ENCODE peak calls at places on chromosome 7, in seven cellular contexts. I is HCT116, X is SK-N-SH, A is A549, K is HepG2, J is GM12878, P is K562. Q is an unnamed sample. For H3K9me3, the result is how much of the 10 kb centered on the place peaks cover.

GRCh38 chr7:51649-52048 is 140.7 kb upstream of the FAM20C start:
- DNase-seq in I (no peak), X (no peak), A (no peak), K (no peak), J (no peak), P (no peak), Q (no peak)

GRCh38 chr7:97732567-97733275 is 835 bp downstream of the TAC1 start:
- DNase-seq in I (no peak), X (peak), A (no peak), K (no peak), J (no peak), P (no peak), Q (no peak)

GRCh38 chr7:41747951-41748350 is 45.1 kb upstream of the INHBA start:
- DNase-seq in I (no peak), X (no peak), A (no peak), K (no peak), J (no peak), P (no peak), Q (no peak)

GRCh38 chr7:155959894-155960293 is 147.6 kb upstream of the SHH start:
- DNase-seq in I (peak), X (no peak), A (no peak), K (no peak), J (no peak), P (no peak), Q (no peak)

GRCh38 chr7:78151229-78151628 is 352.7 kb downstream of the PHTF2 start:
- DNase-seq in I (no peak), X (no peak), A (no peak), K (no peak), J (no peak), P (no peak), Q (no peak)

GRCh38 chr7:121085922-121086321 is 97.4 kb downstream of the CPED1 start:
- DNase-seq in I (no peak), X (no peak), A (no peak), K (no peak), J (no peak), P (no peak), Q (no peak)

GRCh38 chr7:115676707-115677106 is 353.9 kb downstream of the TFEC start:
- DNase-seq in I (no peak), X (no peak), A (no peak), K (no peak), J (no peak), P (no peak), Q (no peak)

GRCh38 chr7:10973942-10974716 is 457 bp downstream of the PHF14 start:
- DNase-seq in I (no peak), X (peak), A (peak), K (peak), J (no peak), P (peak), Q (no peak)

GRCh38 chr7:70142247-70142932 is 544.1 kb downstream of the AUTS2 start:
- DNase-seq in I (no peak), X (no peak), A (no peak), K (no peak), J (no peak), P (no peak), Q (no peak)

GRCh38 chr7:140304071-140304799 is 94.1 kb downstream of the SLC37A3 start:
- DNase-seq in I (no peak), X (peak), A (peak), K (peak), J (peak), P (no peak), Q (no peak)

GRCh38 chr7:118626739-118627138 is 402.2 kb downstream of the ANKRD7 start:
- DNase-seq in I (no peak), X (no peak), A (no peak), K (no peak), J (no peak), P (no peak), Q (no peak)

GRCh38 chr7:36986429-36987362 is 262.4 kb upstream of the AOAH start:
- DNase-seq in I (peak), X (peak), A (peak), K (peak), J (no peak), P (peak), Q (peak)

GRCh38 chr7:41880107-41880506 is 177.2 kb upstream of the INHBA start:
- DNase-seq in I (no peak), X (no peak), A (no peak), K (no peak), J (no peak), P (no peak), Q (no peak)

GRCh38 chr7:30931927-30932540 is 20.4 kb downstream of the AQP1 start:
- DNase-seq in I (no peak), X (peak), A (no peak), K (no peak), J (no peak), P (no peak), Q (no peak)

GRCh38 chr7:133345690-133346421 is 93.0 kb downstream of the EXOC4 start:
- DNase-seq in I (no peak), X (no peak), A (no peak), K (no peak), J (no peak), P (no peak), Q (no peak)

GRCh38 chr7:27172388-27172774 is 1.7 kb downstream of the HOXA10 start:
- DNase-seq in I (no peak), X (no peak), A (no peak), K (no peak), J (no peak), P (no peak), Q (no peak)

GRCh38 chr7:70193514-70193913 is 595.2 kb downstream of the AUTS2 start:
- DNase-seq in I (no peak), X (peak), A (peak), K (no peak), J (no peak), P (no peak), Q (no peak)

GRCh38 chr7:90824386-90825307 is 228.5 kb downstream of the CDK14 start:
- DNase-seq in I (no peak), X (no peak), A (no peak), K (no peak), J (no peak), P (no peak), Q (no peak)

GRCh38 chr7:73701357-73701995 is 18.0 kb downstream of the STX1A start:
- DNase-seq in I (peak), X (peak), A (peak), K (peak), J (no peak), P (peak), Q (peak)

GRCh38 chr7:88141025-88141424 is 78.8 kb downstream of the SRI start:
- DNase-seq in I (no peak), X (no peak), A (no peak), K (no peak), J (no peak), P (no peak), Q (no peak)

GRCh38 chr7:65840446-65840845 is 32.4 kb upstream of the VKORC1L1 start:
- DNase-seq in I (peak), X (no peak), A (no peak), K (no peak), J (peak), P (no peak), Q (peak)

GRCh38 chr7:1197997-1198632 is 34.6 kb upstream of the UNCX start:
- DNase-seq in I (no peak), X (no peak), A (peak), K (no peak), J (no peak), P (no peak), Q (no peak)

GRCh38 chr7:45342236-45342635 is 184.6 kb downstream of the RAMP3 start:
- DNase-seq in I (no peak), X (no peak), A (peak), K (peak), J (no peak), P (no peak), Q (no peak)

GRCh38 chr7:93117852-93118530 is at the start of gene SAMD9:
- DNase-seq in I (peak), X (peak), A (peak), K (peak), J (peak), P (no peak), Q (peak)

GRCh38 chr7:9250876-9251275 is 817.5 kb downstream of the NXPH1 start:
- DNase-seq in I (no peak), X (no peak), A (no peak), K (no peak), J (no peak), P (no peak), Q (no peak)

GRCh38 chr7:95687759-95688343 is 84.5 kb upstream of the DYNC1I1 start:
- DNase-seq in I (peak), X (no peak), A (peak), K (peak), J (no peak), P (no peak), Q (peak)

GRCh38 chr7:108109216-108109908 is 20.8 kb downstream of the LAMB4 start:
- DNase-seq in I (peak), X (peak), A (peak), K (peak), J (no peak), P (no peak), Q (no peak)

GRCh38 chr7:106068986-106069385 is 43.1 kb downstream of the SYPL1 start:
- DNase-seq in I (no peak), X (peak), A (no peak), K (no peak), J (no peak), P (no peak), Q (no peak)

GRCh38 chr7:151455690-151456089 is 15.7 kb upstream of the CRYGN start:
- DNase-seq in I (no peak), X (no peak), A (no peak), K (no peak), J (no peak), P (no peak), Q (no peak)

GRCh38 chr7:40800771-40801170 is 666.0 kb downstream of the SUGCT start:
- DNase-seq in I (no peak), X (no peak), A (no peak), K (no peak), J (no peak), P (no peak), Q (no peak)

GRCh38 chr7:158361326-158361946 is 226.2 kb downstream of the PTPRN2 start:
- DNase-seq in I (no peak), X (no peak), A (no peak), K (no peak), J (no peak), P (no peak), Q (no peak)
- H3K9me3 ChIP-seq in I (under half), X (under half), A (under half), K (under half), J (under half), P (under half), Q (under half)

GRCh38 chr7:134787064-134787463 is 7.6 kb downstream of the CALD1 start:
- DNase-seq in I (no peak), X (no peak), A (no peak), K (no peak), J (no peak), P (no peak), Q (no peak)
- TF ChIP-seq REST in I (no peak), X (no peak), A (no peak), K (no peak), J (no peak), P (no peak), Q (no peak)

GRCh38 chr7:157529768-157530560 is 193.2 kb downstream of the DNAJB6 start:
- DNase-seq in I (no peak), X (no peak), A (no peak), K (no peak), J (no peak), P (no peak), Q (no peak)

GRCh38 chr7:157527686-157528085 is 190.9 kb downstream of the DNAJB6 start:
- DNase-seq in I (no peak), X (no peak), A (no peak), K (no peak), J (no peak), P (no peak), Q (no peak)

GRCh38 chr7:157527235-157527634 is 190.4 kb downstream of the DNAJB6 start:
- DNase-seq in I (no peak), X (no peak), A (no peak), K (no peak), J (no peak), P (no peak), Q (no peak)

GRCh38 chr7:157528785-157529341 is 192.1 kb downstream of the DNAJB6 start:
- DNase-seq in I (no peak), X (no peak), A (no peak), K (no peak), J (no peak), P (no peak), Q (no peak)

DNA sequence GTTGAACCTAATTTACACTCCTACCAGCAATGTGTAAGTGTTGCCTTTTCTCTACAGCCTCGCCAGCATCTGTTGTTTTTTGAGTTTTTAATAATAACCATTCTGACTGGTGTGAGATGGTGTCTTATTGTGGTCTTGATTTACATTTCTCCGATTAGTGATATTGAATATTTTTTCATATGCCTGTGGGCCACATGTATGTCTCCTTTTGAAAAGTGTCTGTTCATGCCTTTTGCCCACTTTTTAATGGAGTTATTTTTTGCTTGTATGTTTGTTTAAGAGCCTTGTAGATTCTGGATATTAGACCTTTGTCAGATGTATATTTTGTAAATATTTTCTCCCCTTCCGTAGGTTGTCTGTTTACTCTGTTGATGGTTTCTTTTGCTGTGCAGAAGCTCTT is 195.3 kb downstream of the DNAJB6 start:
- DNase-seq in I (no peak), X (no peak), A (no peak), K (no peak), J (no peak), P (no peak), Q (no peak)
- H3K9me3 ChIP-seq in I (under half), X (under half), A (under half), K (under half), J (under half), P (under half), Q (under half)

GRCh38 chr7:110645616-110646015 is 445.3 kb upstream of the LRRN3 start:
- DNase-seq in I (no peak), X (peak), A (no peak), K (no peak), J (no peak), P (no peak), Q (no peak)
- TF ChIP-seq REST in I (no peak), X (no peak), A (no peak), K (no peak), J (no peak), P (no peak), Q (no peak)

DNA sequence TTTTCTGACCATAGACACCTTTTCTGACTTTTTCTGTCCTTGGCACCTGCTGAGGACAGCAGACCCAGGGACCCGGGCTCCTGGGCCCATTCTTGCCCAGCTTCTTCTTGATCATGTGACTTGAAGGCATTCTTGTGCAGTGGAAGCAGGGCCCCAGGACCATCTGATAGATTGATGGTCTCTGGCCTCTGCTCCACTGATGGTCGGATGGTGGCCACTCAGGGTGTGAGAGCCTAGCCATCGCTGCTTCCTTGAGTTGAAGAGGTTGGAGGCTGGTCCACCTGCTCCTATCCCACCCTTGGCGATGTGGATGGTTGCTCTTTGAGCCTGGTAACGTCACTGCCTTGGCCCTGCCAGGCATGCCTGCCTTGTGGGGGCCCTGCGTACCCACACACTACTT is 37.8 kb upstream of the ZNF716 start:
- DNase-seq in I (no peak), X (no peak), A (no peak), K (no peak), J (no peak), P (no peak), Q (no peak)
- H3K9me3 ChIP-seq in I (under half), X (under half), A (under half), K (half or more), J (under half), P (under half), Q (under half)

GRCh38 chr7:124718032-124718766 is 47.4 kb downstream of the GPR37 start:
- DNase-seq in I (no peak), X (no peak), A (peak), K (peak), J (no peak), P (no peak), Q (no peak)

GRCh38 chr7:124722292-124722691 is 43.3 kb downstream of the GPR37 start:
- DNase-seq in I (no peak), X (no peak), A (peak), K (no peak), J (no peak), P (no peak), Q (no peak)

GRCh38 chr7:124716894-124717293 is 48.7 kb downstream of the GPR37 start:
- DNase-seq in I (no peak), X (no peak), A (no peak), K (no peak), J (no peak), P (no peak), Q (no peak)

GRCh38 chr7:124723012-124723411 is 42.6 kb downstream of the GPR37 start:
- DNase-seq in I (peak), X (no peak), A (peak), K (peak), J (no peak), P (no peak), Q (no peak)

GRCh38 chr7:124720195-124720594 is 45.4 kb downstream of the GPR37 start:
- DNase-seq in I (no peak), X (no peak), A (peak), K (peak), J (no peak), P (no peak), Q (no peak)
- TF ChIP-seq REST in I (no peak), X (no peak), A (no peak), K (no peak), J (no peak), P (no peak), Q (no peak)

Q was measured in Panc1.